ENCODE peak calls at places on chromosomes 7 and 10, in six cellular contexts. B is aorta, L is PC-3, O is H1, N is pancreas, S is testis. Y is an unnamed sample. For H3K4me1, the result is how much of the 10 kb centered on the place peaks cover.

GRCh38 chr7:98943336-98943735 is 65.0 kb downstream of the TRRAP start:
- DNase-seq in O (no peak), L (no peak), N (no peak), B (no peak), S (no peak), Y (no peak)

GRCh38 chr7:1705856-1706255 is 35.8 kb downstream of the ELFN1 start:
- DNase-seq in O (peak), B (peak), L (no peak), S (no peak), N (no peak), Y (no peak)

GRCh38 chr7:63073736-63074135 is 924.9 kb upstream of the ZNF722 start:
- DNase-seq in S (no peak), O (no peak), B (no peak), L (no peak), N (no peak), Y (no peak)

GRCh38 chr10:64271983-64272382 is 750.8 kb downstream of the REEP3 start:
- DNase-seq in L (peak), S (no peak), N (no peak), B (no peak), O (no peak), Y (no peak)

GRCh38 chr10:128880221-128880620 is 586.8 kb upstream of the MGMT start:
- DNase-seq in N (no peak), L (no peak), S (no peak), B (no peak), O (no peak), Y (peak)

GRCh38 chr7:138585283-138585993 is 115.7 kb downstream of the SVOPL start:
- DNase-seq in B (no peak), L (no peak), N (no peak), O (no peak), S (no peak), Y (no peak)

GRCh38 chr10:49759787-49760551 is 2.2 kb downstream of the OGDHL start:
- DNase-seq in O (no peak), B (no peak), N (no peak), S (no peak), L (no peak), Y (no peak)

GRCh38 chr10:88990528-88991160 is at the start of gene FAS:
- DNase-seq in B (peak), O (peak), N (peak), L (peak), S (peak), Y (peak)

GRCh38 chr10:23994459-23995046 is 214.4 kb upstream of the KIAA1217 start:
- DNase-seq in O (peak), B (peak), L (peak), N (peak), S (peak), Y (peak)

GRCh38 chr10:115857856-115858255 is 415.1 kb downstream of the GFRA1 start:
- DNase-seq in N (no peak), O (no peak), L (no peak), B (no peak), S (no peak), Y (no peak)

GRCh38 chr7:44964384-44964830 is 14.4 kb downstream of the MYO1G start:
- DNase-seq in N (no peak), S (no peak), O (peak), L (no peak), B (no peak), Y (no peak)

GRCh38 chr10:76874151-76874550 is 763.5 kb downstream of the KCNMA1 start:
- DNase-seq in S (no peak), L (peak), B (peak), O (no peak), N (no peak), Y (no peak)

DNA sequence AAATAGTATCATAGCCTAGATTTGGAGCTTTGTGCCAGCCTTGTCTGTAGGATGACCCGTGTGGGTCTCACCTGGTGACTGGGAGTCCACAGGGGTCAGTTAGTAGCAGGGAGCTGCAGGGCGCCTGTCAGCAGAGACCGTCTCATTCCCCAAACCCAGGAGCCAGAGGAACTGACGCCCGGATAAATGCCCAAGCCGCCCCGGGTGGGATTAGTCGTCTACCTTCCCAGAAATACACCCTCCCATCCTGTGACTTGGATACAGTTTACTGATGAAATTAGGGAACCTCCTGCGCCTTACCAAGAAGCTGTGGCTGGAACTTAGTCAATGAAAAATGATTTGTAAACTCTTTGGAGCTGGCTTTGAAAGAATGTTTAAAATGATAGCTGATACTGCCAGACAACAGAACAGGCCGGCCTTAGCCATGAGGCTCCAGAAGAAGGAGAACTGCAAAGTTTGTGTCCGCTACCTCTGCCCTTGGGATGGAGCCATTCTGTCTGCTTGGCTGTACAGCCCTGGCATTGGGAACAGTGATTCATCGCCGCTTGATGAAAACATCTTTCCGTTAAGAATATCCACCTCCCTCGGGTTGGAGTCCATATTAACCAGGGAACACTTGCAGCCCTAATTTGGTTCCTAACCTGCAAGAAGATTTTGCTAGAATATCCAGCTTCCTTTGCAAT is 12.7 kb downstream of the FOXK1 start:
- DNase-seq in L (no peak), S (peak), N (no peak), B (peak), O (no peak), Y (no peak)
- H3K27ac ChIP-seq in L (no peak), S (peak), N (no peak), B (peak), O (no peak), Y (peak)

DNA sequence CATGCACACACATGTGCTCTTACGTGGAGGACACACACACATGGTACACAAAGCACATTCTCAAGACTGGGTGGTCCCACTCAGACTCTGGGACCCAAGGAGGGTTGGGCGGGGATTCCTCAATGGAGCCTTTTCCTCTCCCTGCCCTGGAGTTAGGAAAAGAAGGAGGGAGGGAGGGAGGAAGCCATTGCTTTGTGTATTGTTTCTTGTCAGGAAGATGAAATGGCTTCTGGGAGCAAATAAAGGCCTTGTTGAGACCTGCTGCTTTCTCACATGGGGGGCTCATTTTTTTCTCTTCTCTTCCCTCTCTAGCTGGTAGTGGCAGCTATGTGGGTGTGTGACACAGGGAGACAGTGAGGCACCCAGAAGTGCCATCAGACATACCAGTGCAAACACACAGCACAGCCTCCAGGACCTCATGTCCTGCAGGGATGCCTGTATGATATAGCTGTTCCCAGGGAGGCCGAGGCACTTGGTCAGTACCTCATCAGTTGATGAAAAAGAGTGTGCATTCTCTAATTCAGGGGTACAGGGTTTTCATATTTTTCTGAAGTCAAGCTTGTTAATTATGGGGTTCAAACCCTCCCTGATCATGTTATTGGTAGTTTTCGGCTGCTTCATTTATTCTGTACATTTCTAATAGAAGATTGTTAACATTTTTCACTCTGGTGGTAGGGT is 5.7 kb downstream of the AQP1 start:
- DNase-seq in L (no peak), B (peak), N (no peak), S (no peak), O (no peak), Y (no peak)
- H3K4me3 ChIP-seq in L (no peak), B (no peak), N (peak), S (no peak), O (no peak), Y (no peak)

GRCh38 chr10:61299156-61299555 is 154.0 kb downstream of the TMEM26 start:
- DNase-seq in B (no peak), O (no peak), L (no peak), N (no peak), S (no peak), Y (no peak)

GRCh38 chr10:61298194-61298593 is 155.0 kb downstream of the TMEM26 start:
- DNase-seq in L (no peak), O (no peak), B (no peak), N (no peak), S (no peak), Y (no peak)

GRCh38 chr10:61304751-61305150 is 148.4 kb downstream of the TMEM26 start:
- DNase-seq in S (no peak), O (no peak), B (no peak), L (no peak), N (no peak), Y (no peak)

GRCh38 chr10:61302124-61302523 is 151.1 kb downstream of the TMEM26 start:
- DNase-seq in L (no peak), O (no peak), N (no peak), S (no peak), B (no peak), Y (no peak)

GRCh38 chr10:61301560-61301959 is 151.6 kb downstream of the TMEM26 start:
- DNase-seq in B (no peak), L (no peak), N (no peak), S (no peak), O (no peak), Y (no peak)
- H3K4me1 ChIP-seq in B (under half), L (under half), N (under half), S (under half), O (under half), Y (under half)

GRCh38 chr7:117250245-117250644 is 72.6 kb downstream of the WNT2 start:
- DNase-seq in O (no peak), S (no peak), B (no peak), L (no peak), N (no peak), Y (no peak)

GRCh38 chr7:117247809-117248208 is 75.0 kb downstream of the WNT2 start:
- DNase-seq in L (no peak), B (no peak), O (no peak), S (no peak), N (no peak), Y (no peak)

GRCh38 chr7:117249696-117250095 is 73.2 kb downstream of the WNT2 start:
- DNase-seq in N (no peak), O (no peak), L (no peak), S (no peak), B (no peak), Y (no peak)

GRCh38 chr7:117250801-117251200 is 72.1 kb downstream of the WNT2 start:
- DNase-seq in O (no peak), N (no peak), S (no peak), B (no peak), L (no peak), Y (no peak)

DNA sequence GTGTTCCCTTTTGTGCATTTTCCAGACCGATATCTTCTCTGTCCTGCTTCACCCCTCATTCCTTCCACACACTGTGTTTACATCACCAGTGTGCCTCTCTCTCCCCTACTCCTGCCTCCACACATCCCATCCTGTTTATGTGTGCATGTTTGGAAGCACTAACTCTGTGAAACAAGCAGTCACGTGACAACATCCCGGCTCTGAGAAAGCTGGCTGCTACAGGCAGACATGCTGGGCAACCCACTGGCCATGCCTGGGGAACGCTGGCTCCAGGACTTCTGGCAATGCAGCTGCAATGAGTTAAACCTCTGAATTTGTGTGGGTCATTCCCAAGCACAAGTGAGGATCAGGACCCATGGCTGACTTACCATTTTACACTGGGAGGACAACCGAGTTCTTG is 74.0 kb downstream of the WNT2 start:
- DNase-seq in N (no peak), B (peak), L (no peak), O (no peak), S (no peak), Y (no peak)
- H3K27ac ChIP-seq in N (no peak), B (no peak), L (no peak), O (no peak), S (no peak), Y (no peak)

DNA sequence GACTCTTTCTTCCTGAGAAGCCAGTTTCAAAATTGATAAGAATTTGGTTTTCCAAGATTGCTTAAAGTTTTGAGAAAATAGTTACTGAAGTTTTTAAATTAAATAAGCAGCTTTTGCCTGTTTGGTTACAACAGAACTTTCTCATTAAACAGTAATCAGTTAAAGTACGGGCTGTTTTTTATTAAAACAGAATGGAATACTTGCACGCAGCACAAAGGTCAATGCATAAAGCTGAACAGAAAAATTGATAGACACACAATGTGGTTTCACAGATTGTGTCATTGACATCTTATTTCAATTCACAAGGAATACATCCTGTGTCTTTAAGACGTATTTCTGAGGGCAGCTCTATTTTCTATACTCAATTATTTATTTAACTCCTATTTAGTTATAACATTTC is 192.2 kb downstream of the PRKG1 start:
- DNase-seq in S (no peak), O (no peak), B (no peak), L (no peak), N (no peak), Y (no peak)
- H3K4me3 ChIP-seq in S (no peak), O (no peak), B (no peak), L (no peak), N (no peak), Y (no peak)

GRCh38 chr10:124741281-124741921 is 2.8 kb downstream of the FAM53B start:
- DNase-seq in N (peak), O (peak), S (peak), L (peak), B (peak), Y (peak)
- H3K4me1 ChIP-seq in N (under half), O (under half), S (half or more), L (half or more), B (under half), Y (under half)

GRCh38 chr10:15120523-15120922 is 23.4 kb downstream of the RPP38 start:
- DNase-seq in O (no peak), N (no peak), L (peak), B (no peak), S (no peak), Y (no peak)
- H3K27ac ChIP-seq in O (no peak), N (no peak), L (peak), B (no peak), S (no peak), Y (no peak)

Y was measured in lung.